ENCODE peak calls at places on chromosomes 4 and X, in six cellular contexts. One of them, this sample, is unnamed. For H3K9me3, the result is how much of the 10 kb centered on the place peaks cover.

GRCh38 chr4:84484274-84484673 is 14.8 kb downstream of the NKX6-1 start:
- DNase-seq in psoas muscle: no peak
- DNase-seq in heart left ventricle: no peak
- DNase-seq in sigmoid colon: no peak
- DNase-seq in WERI-Rb-1: no peak
- DNase-seq in neuronal stem cell: no peak
- DNase-seq in this sample: no peak

GRCh38 chrX:110418220-110418856 is 59.7 kb downstream of the RTL9 start:
- DNase-seq in WERI-Rb-1: peak
- DNase-seq in sigmoid colon: no peak
- DNase-seq in heart left ventricle: no peak
- DNase-seq in neuronal stem cell: no peak
- DNase-seq in psoas muscle: no peak
- DNase-seq in this sample: peak

GRCh38 chr4:77931452-77932135 is 69.0 kb downstream of the MRPL1 start:
- DNase-seq in sigmoid colon: no peak
- DNase-seq in neuronal stem cell: no peak
- DNase-seq in WERI-Rb-1: no peak
- DNase-seq in heart left ventricle: no peak
- DNase-seq in psoas muscle: no peak
- DNase-seq in this sample: no peak

GRCh38 chr4:151698213-151698612 is 62.6 kb downstream of the GATB start:
- DNase-seq in psoas muscle: no peak
- DNase-seq in sigmoid colon: no peak
- DNase-seq in heart left ventricle: no peak
- DNase-seq in WERI-Rb-1: no peak
- DNase-seq in neuronal stem cell: no peak
- DNase-seq in this sample: no peak

GRCh38 chr4:159451006-159451405 is 348.1 kb downstream of the RAPGEF2 start:
- DNase-seq in WERI-Rb-1: no peak
- DNase-seq in neuronal stem cell: no peak
- DNase-seq in heart left ventricle: no peak
- DNase-seq in sigmoid colon: no peak
- DNase-seq in psoas muscle: no peak
- DNase-seq in this sample: no peak

GRCh38 chrX:151816914-151817313 is 82.4 kb downstream of the CNGA2 start:
- DNase-seq in WERI-Rb-1: no peak
- DNase-seq in sigmoid colon: no peak
- DNase-seq in heart left ventricle: no peak
- DNase-seq in neuronal stem cell: no peak
- DNase-seq in psoas muscle: no peak
- DNase-seq in this sample: no peak

GRCh38 chrX:27966955-27967354 is 14.3 kb downstream of the DCAF8L1 start:
- DNase-seq in sigmoid colon: no peak
- DNase-seq in neuronal stem cell: no peak
- DNase-seq in heart left ventricle: no peak
- DNase-seq in WERI-Rb-1: no peak
- DNase-seq in psoas muscle: no peak
- DNase-seq in this sample: no peak

GRCh38 chr4:113013746-113014145 is 35.7 kb upstream of the ANK2 start:
- DNase-seq in heart left ventricle: no peak
- DNase-seq in neuronal stem cell: no peak
- DNase-seq in sigmoid colon: no peak
- DNase-seq in psoas muscle: no peak
- DNase-seq in WERI-Rb-1: no peak
- DNase-seq in this sample: no peak

GRCh38 chrX:22165732-22166457 is 106.8 kb upstream of the CBLL2 start:
- DNase-seq in sigmoid colon: no peak
- DNase-seq in WERI-Rb-1: no peak
- DNase-seq in psoas muscle: no peak
- DNase-seq in heart left ventricle: no peak
- DNase-seq in neuronal stem cell: no peak
- DNase-seq in this sample: no peak

GRCh38 chr4:30718021-30718888 is 1.9 kb upstream of the PCDH7 start:
- DNase-seq in heart left ventricle: peak
- DNase-seq in sigmoid colon: peak
- DNase-seq in psoas muscle: peak
- DNase-seq in WERI-Rb-1: peak
- DNase-seq in neuronal stem cell: peak
- DNase-seq in this sample: peak

GRCh38 chr4:168879178-168879577 is 130.9 kb downstream of the CBR4 start:
- DNase-seq in neuronal stem cell: no peak
- DNase-seq in WERI-Rb-1: no peak
- DNase-seq in heart left ventricle: no peak
- DNase-seq in psoas muscle: no peak
- DNase-seq in sigmoid colon: no peak
- DNase-seq in this sample: no peak

GRCh38 chr4:36189511-36190226 is 54.6 kb downstream of the ARAP2 start:
- DNase-seq in WERI-Rb-1: no peak
- DNase-seq in neuronal stem cell: no peak
- DNase-seq in psoas muscle: no peak
- DNase-seq in sigmoid colon: no peak
- DNase-seq in heart left ventricle: no peak
- DNase-seq in this sample: no peak

GRCh38 chrX:57929373-57929772 is 19.1 kb upstream of the ZXDA start:
- DNase-seq in WERI-Rb-1: no peak
- DNase-seq in sigmoid colon: no peak
- DNase-seq in neuronal stem cell: no peak
- DNase-seq in psoas muscle: no peak
- DNase-seq in heart left ventricle: no peak
- DNase-seq in this sample: no peak

GRCh38 chr4:16544251-16544721 is 318.0 kb upstream of the TAPT1 start:
- DNase-seq in heart left ventricle: peak
- DNase-seq in psoas muscle: no peak
- DNase-seq in WERI-Rb-1: no peak
- DNase-seq in neuronal stem cell: no peak
- DNase-seq in sigmoid colon: peak
- DNase-seq in this sample: peak

GRCh38 chr4:36844448-36844847 is 400.1 kb upstream of the NWD2 start:
- DNase-seq in psoas muscle: no peak
- DNase-seq in sigmoid colon: no peak
- DNase-seq in heart left ventricle: no peak
- DNase-seq in neuronal stem cell: no peak
- DNase-seq in WERI-Rb-1: no peak
- DNase-seq in this sample: no peak

GRCh38 chr4:7911044-7911578 is 28.6 kb downstream of the AFAP1 start:
- DNase-seq in sigmoid colon: peak
- DNase-seq in psoas muscle: peak
- DNase-seq in neuronal stem cell: peak
- DNase-seq in heart left ventricle: peak
- DNase-seq in WERI-Rb-1: peak
- DNase-seq in this sample: peak

GRCh38 chr4:7910721-7911015 is 29.0 kb downstream of the AFAP1 start:
- DNase-seq in WERI-Rb-1: no peak
- DNase-seq in neuronal stem cell: no peak
- DNase-seq in psoas muscle: no peak
- DNase-seq in sigmoid colon: no peak
- DNase-seq in heart left ventricle: no peak
- DNase-seq in this sample: no peak

GRCh38 chr4:7909463-7909862 is 30.2 kb downstream of the AFAP1 start:
- DNase-seq in sigmoid colon: no peak
- DNase-seq in psoas muscle: no peak
- DNase-seq in WERI-Rb-1: no peak
- DNase-seq in heart left ventricle: no peak
- DNase-seq in neuronal stem cell: no peak
- DNase-seq in this sample: no peak

GRCh38 chr4:7908668-7909067 is 31.0 kb downstream of the AFAP1 start:
- DNase-seq in neuronal stem cell: no peak
- DNase-seq in WERI-Rb-1: no peak
- DNase-seq in heart left ventricle: no peak
- DNase-seq in sigmoid colon: no peak
- DNase-seq in psoas muscle: no peak
- DNase-seq in this sample: no peak

DNA sequence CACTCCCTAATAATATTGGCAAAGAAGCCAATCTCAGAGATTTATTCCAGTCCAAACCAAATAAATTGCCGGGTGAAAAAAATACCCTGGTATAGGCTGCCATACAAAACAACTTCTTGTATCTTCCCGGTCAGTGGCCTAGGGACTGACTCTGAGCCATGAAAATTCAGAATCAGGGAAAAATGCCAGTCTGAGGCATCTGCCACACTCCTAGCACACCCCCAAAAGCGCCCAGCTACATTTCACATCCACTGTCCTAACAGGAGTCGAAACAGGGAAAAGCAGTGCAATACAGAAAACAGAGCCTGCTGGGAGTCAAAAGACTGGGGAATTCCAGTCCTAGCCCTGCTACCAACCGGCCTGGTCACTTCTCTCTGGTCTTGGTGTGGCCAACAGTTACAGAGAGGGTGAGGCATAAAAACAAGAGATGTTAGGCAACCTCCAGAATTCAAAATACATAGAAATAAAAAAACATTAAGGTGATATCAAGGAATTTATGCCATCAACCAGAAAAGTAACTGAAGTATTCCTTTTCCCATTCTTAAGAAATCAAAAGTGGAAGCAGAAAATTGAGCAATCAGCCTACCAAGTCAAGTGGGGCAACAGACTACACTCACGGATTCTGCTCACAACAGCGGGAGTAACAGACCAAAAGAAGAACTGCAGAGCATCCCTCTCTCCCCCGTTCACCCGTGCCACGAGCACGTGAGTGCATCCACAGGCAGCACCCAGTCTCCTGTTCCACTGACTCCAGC is 29.5 kb downstream of the AFAP1 start:
- DNase-seq in heart left ventricle: no peak
- DNase-seq in neuronal stem cell: no peak
- DNase-seq in sigmoid colon: peak
- DNase-seq in psoas muscle: no peak
- DNase-seq in WERI-Rb-1: no peak
- DNase-seq in this sample: no peak
- H3K4me3 ChIP-seq in heart left ventricle: no peak
- H3K4me3 ChIP-seq in neuronal stem cell: no peak
- H3K4me3 ChIP-seq in sigmoid colon: peak
- H3K4me3 ChIP-seq in psoas muscle: no peak
- H3K4me3 ChIP-seq in WERI-Rb-1: peak
- H3K4me3 ChIP-seq in this sample: no peak

DNA sequence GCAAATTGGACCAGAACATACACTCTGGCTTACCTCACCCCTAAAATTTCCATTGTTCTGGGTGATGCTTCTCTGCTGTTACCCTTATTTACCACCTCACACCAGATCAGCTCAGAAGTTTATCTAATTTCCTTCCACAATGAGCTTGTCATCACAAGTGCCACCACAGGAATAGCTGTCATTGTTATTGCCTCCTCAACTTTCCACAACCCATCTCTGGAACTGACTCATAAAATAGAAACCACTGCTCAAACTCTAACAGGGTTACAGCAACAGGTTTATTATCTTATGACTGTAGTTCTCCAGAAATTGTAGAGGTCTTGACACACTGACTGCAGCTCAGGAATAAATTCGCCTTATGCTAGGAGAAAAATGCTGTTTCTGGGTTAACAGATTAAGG is 52.7 kb downstream of the ZNF718 start:
- DNase-seq in WERI-Rb-1: no peak
- DNase-seq in heart left ventricle: no peak
- DNase-seq in sigmoid colon: no peak
- DNase-seq in psoas muscle: no peak
- DNase-seq in neuronal stem cell: no peak
- DNase-seq in this sample: no peak
- H3K9me3 ChIP-seq in WERI-Rb-1: under half
- H3K9me3 ChIP-seq in heart left ventricle: half or more
- H3K9me3 ChIP-seq in sigmoid colon: under half
- H3K9me3 ChIP-seq in psoas muscle: half or more
- H3K9me3 ChIP-seq in neuronal stem cell: half or more
- H3K9me3 ChIP-seq in this sample: half or more

GRCh38 chrX:118729043-118729652 is 1.7 kb downstream of the IL13RA1 start:
- DNase-seq in WERI-Rb-1: no peak
- DNase-seq in sigmoid colon: no peak
- DNase-seq in psoas muscle: no peak
- DNase-seq in neuronal stem cell: no peak
- DNase-seq in heart left ventricle: no peak
- DNase-seq in this sample: no peak
- H3K4me3 ChIP-seq in WERI-Rb-1: no peak
- H3K4me3 ChIP-seq in sigmoid colon: peak
- H3K4me3 ChIP-seq in psoas muscle: peak
- H3K4me3 ChIP-seq in neuronal stem cell: no peak
- H3K4me3 ChIP-seq in heart left ventricle: peak
- H3K4me3 ChIP-seq in this sample: no peak

GRCh38 chrX:49308604-49309269 is 5.3 kb downstream of the GAGE10 start:
- DNase-seq in heart left ventricle: no peak
- DNase-seq in WERI-Rb-1: no peak
- DNase-seq in sigmoid colon: no peak
- DNase-seq in psoas muscle: no peak
- DNase-seq in neuronal stem cell: no peak
- DNase-seq in this sample: peak
- H3K9me3 ChIP-seq in heart left ventricle: under half
- H3K9me3 ChIP-seq in WERI-Rb-1: under half
- H3K9me3 ChIP-seq in sigmoid colon: under half
- H3K9me3 ChIP-seq in psoas muscle: under half
- H3K9me3 ChIP-seq in neuronal stem cell: under half
- H3K9me3 ChIP-seq in this sample: under half

DNA sequence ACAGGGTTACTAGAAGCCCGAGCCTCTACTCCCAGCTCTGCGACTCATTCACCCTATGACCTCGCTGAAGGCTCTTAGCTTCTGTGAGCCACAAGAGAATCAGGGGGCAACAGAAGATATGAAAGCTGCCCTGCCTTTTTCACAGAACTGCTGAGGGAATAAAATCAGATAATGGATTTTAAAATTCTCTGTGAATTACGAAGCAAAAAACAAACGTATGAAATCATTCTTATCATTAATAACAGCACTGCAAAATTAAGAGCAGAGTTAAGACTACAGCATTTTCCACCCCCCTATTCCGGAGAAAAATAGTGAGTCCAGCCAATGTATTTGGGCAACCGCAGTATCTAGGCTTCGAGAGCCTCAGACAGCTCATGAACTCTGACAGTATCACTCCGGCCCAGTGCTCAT is 33.5 kb downstream of the AFAP1 start:
- DNase-seq in sigmoid colon: no peak
- DNase-seq in WERI-Rb-1: no peak
- DNase-seq in psoas muscle: no peak
- DNase-seq in heart left ventricle: no peak
- DNase-seq in neuronal stem cell: no peak
- DNase-seq in this sample: no peak
- H3K4me3 ChIP-seq in sigmoid colon: peak
- H3K4me3 ChIP-seq in WERI-Rb-1: no peak
- H3K4me3 ChIP-seq in psoas muscle: no peak
- H3K4me3 ChIP-seq in heart left ventricle: no peak
- H3K4me3 ChIP-seq in neuronal stem cell: no peak
- H3K4me3 ChIP-seq in this sample: no peak

GRCh38 chr4:73646117-73646516 is 25.9 kb upstream of the RASSF6 start:
- DNase-seq in neuronal stem cell: no peak
- DNase-seq in heart left ventricle: no peak
- DNase-seq in WERI-Rb-1: no peak
- DNase-seq in sigmoid colon: no peak
- DNase-seq in psoas muscle: no peak
- DNase-seq in this sample: no peak
- H3K9me3 ChIP-seq in neuronal stem cell: under half
- H3K9me3 ChIP-seq in heart left ventricle: under half
- H3K9me3 ChIP-seq in WERI-Rb-1: under half
- H3K9me3 ChIP-seq in sigmoid colon: under half
- H3K9me3 ChIP-seq in psoas muscle: under half
- H3K9me3 ChIP-seq in this sample: under half

DNA sequence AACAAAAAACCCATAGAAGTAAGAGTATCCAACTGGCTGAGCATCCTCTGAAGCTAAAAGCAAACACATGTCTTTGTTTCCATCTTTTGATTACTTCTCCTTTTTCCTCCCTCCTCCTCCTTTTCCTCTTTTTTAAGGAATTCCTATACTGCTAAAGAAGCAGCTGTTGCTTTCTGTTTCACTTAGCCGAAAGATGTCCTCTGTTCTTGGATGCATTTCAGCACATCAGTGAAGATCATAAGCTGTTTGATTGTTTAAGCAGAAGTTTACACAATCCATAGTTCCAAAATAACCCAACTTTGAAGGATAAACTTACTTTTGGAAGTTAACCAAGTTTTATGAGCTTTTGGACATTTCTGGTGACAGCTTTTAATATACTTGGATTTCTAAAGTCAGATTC is 55.1 kb upstream of the TNIP3 start:
- DNase-seq in neuronal stem cell: no peak
- DNase-seq in WERI-Rb-1: no peak
- DNase-seq in heart left ventricle: no peak
- DNase-seq in sigmoid colon: no peak
- DNase-seq in psoas muscle: no peak
- DNase-seq in this sample: no peak
- H3K4me3 ChIP-seq in neuronal stem cell: no peak
- H3K4me3 ChIP-seq in WERI-Rb-1: no peak
- H3K4me3 ChIP-seq in heart left ventricle: no peak
- H3K4me3 ChIP-seq in sigmoid colon: no peak
- H3K4me3 ChIP-seq in psoas muscle: no peak
- H3K4me3 ChIP-seq in this sample: no peak